ENCODE peak calls at places on chromosomes 11 and 22, in four cellular contexts. X, J, A and F are unnamed samples. For H3K4me1, the result is how much of the 10 kb centered on the place peaks cover.

GRCh38 chr11:15123849-15124248 is 9.1 kb downstream of the INSC start:
- DNase-seq in X (no peak), J (no peak), A (no peak), F (no peak)

GRCh38 chr11:3000032-3000961 is 8.2 kb upstream of the NAP1L4 start:
- DNase-seq in X (peak), J (peak), A (no peak), F (peak)

GRCh38 chr11:96015911-96016565 is 92.1 kb upstream of the MTMR2 start:
- DNase-seq in X (peak), J (no peak), A (peak), F (no peak)

GRCh38 chr11:117911694-117912093 is 17.5 kb downstream of the TMPRSS13 start:
- DNase-seq in X (no peak), J (no peak), A (no peak), F (peak)

GRCh38 chr11:40186401-40187091 is 1272.9 kb downstream of the LRRC4C start:
- DNase-seq in X (peak), J (peak), A (no peak), F (no peak)

GRCh38 chr22:39808087-39808486 is 85.5 kb downstream of the ENTHD1 start:
- DNase-seq in X (peak), J (no peak), A (peak), F (no peak)

GRCh38 chr11:117144477-117145392 is 648 bp downstream of the PAFAH1B2 start:
- DNase-seq in X (peak), J (peak), A (peak), F (peak)

GRCh38 chr11:32435947-32436750 is 810 bp upstream of the WT1 start:
- DNase-seq in X (peak), J (no peak), A (no peak), F (no peak)

GRCh38 chr11:70027451-70027850 is 50.7 kb upstream of the ANO1 start:
- DNase-seq in X (no peak), J (no peak), A (no peak), F (no peak)

GRCh38 chr11:8642226-8642625 is 40.2 kb downstream of the TRIM66 start:
- DNase-seq in X (no peak), J (no peak), A (no peak), F (no peak)

GRCh38 chr22:19545935-19546207 is 21.7 kb upstream of the CLDN5 start:
- DNase-seq in X (no peak), J (no peak), A (no peak), F (no peak)

GRCh38 chr11:32056445-32056844 is 34.4 kb upstream of the RCN1 start:
- DNase-seq in X (no peak), J (no peak), A (no peak), F (no peak)

GRCh38 chr11:113184498-113184897 is 129.9 kb upstream of the TTC12 start:
- DNase-seq in X (no peak), J (no peak), A (no peak), F (no peak)

DNA sequence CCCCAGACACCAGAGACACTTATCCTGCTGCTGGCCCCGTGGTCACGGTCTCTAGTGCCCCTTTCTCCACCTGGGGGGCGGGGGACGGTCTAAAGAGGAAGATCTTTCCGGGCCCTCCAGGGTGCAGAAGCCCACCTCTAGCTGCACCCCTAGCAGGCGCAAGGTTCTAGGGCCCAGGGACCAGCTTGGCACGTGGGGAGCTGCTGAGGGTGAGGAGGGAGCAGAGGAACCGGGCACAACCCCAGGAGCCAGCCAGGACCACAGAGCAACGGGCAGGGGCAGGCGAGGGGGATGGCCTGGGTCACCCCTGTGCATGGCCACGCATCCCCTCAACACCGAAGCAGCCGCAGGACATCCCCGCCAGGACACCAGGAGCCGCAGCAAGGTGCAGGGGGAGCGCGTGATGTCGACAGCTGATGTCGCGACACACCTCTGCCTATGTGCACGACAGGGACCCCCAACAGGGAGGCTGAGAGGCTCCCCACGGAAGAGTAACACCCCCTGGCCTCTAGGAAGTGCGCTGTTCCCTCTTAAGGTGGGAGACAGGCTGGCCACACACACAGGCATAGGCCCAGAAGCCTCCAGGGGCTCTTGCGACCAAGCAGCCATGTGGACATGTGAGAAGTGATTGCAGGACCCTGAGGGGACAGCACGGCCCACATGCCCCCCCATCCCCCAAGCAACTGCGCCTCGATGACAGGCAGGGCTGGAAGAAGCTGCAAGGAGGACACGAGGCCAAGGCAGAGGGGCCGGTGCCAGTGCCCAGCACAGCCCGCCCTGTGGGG is 5.1 kb downstream of the LRFN4 start:
- DNase-seq in X (no peak), J (no peak), A (no peak), F (peak)
- TF ChIP-seq POLR2AphosphoS5 in X (no peak), J (no peak), A (no peak), F (no peak)

GRCh38 chr22:49497266-49497665 is 330.4 kb downstream of the BRD1 start:
- DNase-seq in X (no peak), J (no peak), A (no peak), F (no peak)

GRCh38 chr22:49502126-49502826 is 325.4 kb downstream of the BRD1 start:
- DNase-seq in X (no peak), J (no peak), A (no peak), F (no peak)

GRCh38 chr22:49500076-49500460 is 327.6 kb downstream of the BRD1 start:
- DNase-seq in X (no peak), J (no peak), A (no peak), F (no peak)

GRCh38 chr22:49500942-49501395 is 326.7 kb downstream of the BRD1 start:
- DNase-seq in X (no peak), J (no peak), A (no peak), F (no peak)

GRCh38 chr22:49499433-49500075 is 328.1 kb downstream of the BRD1 start:
- DNase-seq in X (no peak), J (no peak), A (no peak), F (no peak)
- H3K4me1 ChIP-seq in X (under half), J (under half), A (under half), F (under half)

GRCh38 chr11:224424-224823 is 11.7 kb downstream of the SIRT3 start:
- DNase-seq in X (no peak), J (no peak), A (no peak), F (peak)

GRCh38 chr11:225734-226453 is 10.2 kb downstream of the SIRT3 start:
- DNase-seq in X (no peak), J (no peak), A (no peak), F (peak)

GRCh38 chr11:223921-224320 is 12.2 kb downstream of the SIRT3 start:
- DNase-seq in X (no peak), J (no peak), A (no peak), F (peak)

GRCh38 chr11:230431-230830 is 5.7 kb downstream of the SIRT3 start:
- DNase-seq in X (no peak), J (no peak), A (no peak), F (peak)

GRCh38 chr11:227824-228223 is 8.3 kb downstream of the SIRT3 start:
- DNase-seq in X (no peak), J (no peak), A (no peak), F (peak)
- H3K4me3 ChIP-seq in X (no peak), J (no peak), A (no peak), F (no peak)

DNA sequence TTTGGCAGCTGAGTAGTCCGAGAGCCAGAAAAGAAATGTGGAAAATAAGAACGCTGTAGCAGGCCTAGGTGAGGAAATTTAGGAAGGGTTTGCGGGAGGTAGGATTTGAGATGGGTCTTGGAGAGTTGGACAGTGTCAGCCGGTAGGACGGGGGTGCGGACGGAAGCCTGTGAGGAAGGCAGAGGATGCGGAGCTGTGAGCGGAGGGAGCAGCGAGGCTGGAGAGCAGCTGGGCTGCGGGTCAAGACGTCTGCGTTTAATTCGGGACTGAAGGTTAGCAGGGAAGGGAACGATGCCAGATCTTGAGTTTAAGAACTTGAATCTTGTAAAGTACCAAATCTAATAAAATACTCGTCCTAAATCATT is 669 bp upstream of the TIGD3 start:
- DNase-seq in X (no peak), J (no peak), A (no peak), F (no peak)
- TF ChIP-seq POLR2AphosphoS5 in X (no peak), J (no peak), A (no peak), F (no peak)

GRCh38 chr11:78110830-78111229 is 28.6 kb downstream of the ALG8 start:
- DNase-seq in X (no peak), J (no peak), A (no peak), F (no peak)

GRCh38 chr11:78110351-78110750 is 29.1 kb downstream of the ALG8 start:
- DNase-seq in X (no peak), J (no peak), A (no peak), F (no peak)

GRCh38 chr11:78112588-78113275 is 26.7 kb downstream of the ALG8 start:
- DNase-seq in X (no peak), J (no peak), A (no peak), F (no peak)

GRCh38 chr11:78109011-78109685 is 29.5 kb upstream of the NDUFC2 start:
- DNase-seq in X (no peak), J (no peak), A (no peak), F (no peak)

DNA sequence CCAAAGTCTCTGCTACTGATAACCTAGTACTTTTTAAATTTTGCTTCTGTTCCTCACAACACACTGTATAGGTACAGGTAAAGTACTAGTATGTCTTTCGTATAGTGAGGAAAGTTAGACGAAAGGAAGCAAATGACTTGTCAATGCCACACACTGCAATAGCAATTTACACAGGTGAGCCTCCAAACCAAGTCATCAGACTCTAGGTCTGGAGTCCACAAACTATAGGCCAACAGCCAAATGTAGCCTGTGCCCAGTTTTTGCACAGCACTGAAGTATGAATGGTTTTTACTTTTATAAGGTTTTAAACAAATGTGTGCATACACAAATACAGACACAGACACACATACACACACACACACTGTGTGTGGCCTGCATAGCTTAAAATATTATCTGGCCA is 28.1 kb downstream of the ALG8 start:
- DNase-seq in X (no peak), J (no peak), A (no peak), F (no peak)
- H3K4me1 ChIP-seq in X (under half), J (under half), A (under half), F (under half)

GRCh38 chr11:22197139-22197893 is 4.4 kb downstream of the ANO5 start:
- DNase-seq in X (no peak), J (no peak), A (no peak), F (no peak)
- H3K4me3 ChIP-seq in X (no peak), J (no peak), A (no peak), F (no peak)

DNA sequence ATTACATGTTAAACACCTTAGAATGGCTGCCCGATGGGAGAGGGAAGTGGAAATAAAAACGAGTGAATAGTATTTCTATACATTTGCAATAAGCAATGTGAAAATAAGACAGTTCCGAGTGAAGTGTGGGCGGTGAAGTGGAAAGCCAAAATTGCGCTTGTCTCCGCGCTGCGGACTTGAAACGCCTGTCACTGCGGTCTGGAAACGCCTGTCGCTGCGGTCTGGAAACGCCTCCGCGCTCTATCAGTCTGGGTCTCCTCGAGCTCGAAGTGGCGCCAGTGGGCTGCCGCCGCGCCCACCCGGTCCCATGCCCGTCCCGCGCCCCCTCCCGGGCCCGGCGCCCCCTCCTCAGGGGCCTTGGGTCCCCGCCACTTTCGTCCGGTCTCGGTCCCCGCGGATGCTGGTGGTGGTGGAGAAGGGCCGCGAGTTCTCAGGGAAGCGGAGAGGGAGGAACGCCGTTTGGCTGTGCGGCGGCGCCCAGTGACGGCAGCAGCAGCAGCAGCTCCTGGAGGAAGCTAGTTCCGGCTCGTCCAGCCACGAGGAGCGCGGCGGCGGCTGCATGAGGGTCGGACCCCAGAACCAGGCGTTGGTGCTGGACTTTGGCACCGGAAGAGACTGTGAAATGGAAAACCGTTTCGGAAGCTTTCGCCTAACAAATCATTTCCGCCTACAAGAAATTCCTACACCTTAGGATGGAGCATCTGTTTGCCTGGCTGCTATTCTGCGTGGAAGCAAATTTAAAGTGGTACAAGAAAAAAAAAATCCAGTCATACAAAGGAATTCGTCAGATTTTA is 1.8 kb downstream of the NCR3LG1 start:
- DNase-seq in X (peak), J (peak), A (peak), F (peak)
- TF ChIP-seq POLR2AphosphoS5 in X (no peak), J (no peak), A (peak), F (peak)

DNA sequence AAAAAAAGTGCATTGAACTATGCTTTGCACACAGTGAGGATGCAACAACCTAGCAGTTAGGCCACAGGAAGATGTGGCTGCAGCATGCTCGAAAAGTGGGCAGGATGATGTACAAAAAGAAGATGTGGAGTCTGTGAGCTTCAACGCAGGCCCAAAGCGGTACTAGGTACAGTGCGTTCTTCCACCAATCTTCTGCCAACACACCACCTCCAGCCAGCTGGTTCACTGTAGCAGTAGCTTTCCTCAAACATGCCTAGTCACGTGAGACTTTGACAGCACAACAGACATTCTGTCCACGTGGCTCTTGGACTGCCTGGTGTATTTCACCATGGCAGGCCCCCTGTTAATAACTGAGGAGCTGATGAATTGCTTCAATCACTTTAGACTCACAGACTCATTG is 14.1 kb downstream of the SYN3 start:
- DNase-seq in X (no peak), J (no peak), A (no peak), F (no peak)
- H3K4me1 ChIP-seq in X (under half), J (under half), A (under half), F (under half)

GRCh38 chr11:35526370-35526792 is 965 bp upstream of the PAMR1 start:
- DNase-seq in X (no peak), J (no peak), A (no peak), F (no peak)

GRCh38 chr11:35524780-35525179 is 636 bp downstream of the PAMR1 start:
- DNase-seq in X (no peak), J (no peak), A (no peak), F (no peak)

GRCh38 chr11:35525501-35526175 is at the start of gene PAMR1:
- DNase-seq in X (no peak), J (peak), A (no peak), F (peak)

GRCh38 chr11:35523351-35523768 is 2.1 kb downstream of the PAMR1 start:
- DNase-seq in X (no peak), J (no peak), A (no peak), F (no peak)

DNA sequence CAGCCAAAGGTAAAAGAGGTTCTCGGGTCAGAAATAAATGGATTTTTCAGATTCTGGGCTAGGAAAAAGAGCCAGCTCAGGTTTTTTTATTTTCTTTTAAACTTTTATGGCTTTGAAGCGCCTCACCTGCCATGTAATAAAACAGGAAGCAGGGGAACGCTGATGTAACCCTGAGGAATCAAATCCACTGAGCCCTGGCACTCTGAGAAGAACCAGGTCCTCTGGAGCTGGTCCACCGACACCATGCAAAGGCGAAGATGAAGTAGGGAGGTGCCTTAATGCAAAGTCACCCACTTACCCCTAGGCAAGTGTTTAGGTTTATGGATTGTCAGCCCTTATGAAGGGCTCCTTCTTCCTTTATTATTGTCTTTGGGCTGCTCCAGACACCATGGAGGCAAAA is 1.6 kb downstream of the PAMR1 start:
- DNase-seq in X (no peak), J (no peak), A (no peak), F (no peak)
- H3K4me3 ChIP-seq in X (no peak), J (peak), A (no peak), F (peak)

GRCh38 chr11:125901872-125902271 is 1.1 kb downstream of the PUS3 start:
- DNase-seq in X (no peak), J (no peak), A (no peak), F (no peak)
- TF ChIP-seq POLR2AphosphoS5 in X (no peak), J (no peak), A (no peak), F (no peak)